ENCODE peak calls at places on chromosomes 6 and 20, in five cellular contexts. K, H, A, S and R are unnamed samples.

GRCh38 chr20:61828891-61829290 is 236.8 kb downstream of the TAF4 start:
- DNase-seq in K (no peak), H (no peak), A (no peak), S (peak), R (no peak)

GRCh38 chr6:149728499-149729234 is 10.8 kb upstream of the LATS1 start:
- DNase-seq in K (no peak), H (no peak), A (no peak), S (no peak), R (no peak)

GRCh38 chr6:90388395-90388794 is 91.8 kb upstream of the BACH2 start:
- DNase-seq in K (no peak), H (no peak), A (no peak), S (no peak), R (no peak)

GRCh38 chr6:2744206-2744771 is 6.4 kb downstream of the MYLK4 start:
- DNase-seq in K (peak), H (no peak), A (no peak), S (peak), R (peak)

GRCh38 chr6:11514672-11515071 is 22.9 kb upstream of the TMEM170B start:
- DNase-seq in K (no peak), H (no peak), A (no peak), S (no peak), R (no peak)

GRCh38 chr6:152632383-152632782 is 4.8 kb downstream of the SYNE1 start:
- DNase-seq in K (no peak), H (no peak), A (no peak), S (no peak), R (no peak)

GRCh38 chr20:20732641-20733040 is 20.2 kb upstream of the RALGAPA2 start:
- DNase-seq in K (no peak), H (no peak), A (no peak), S (no peak), R (no peak)

GRCh38 chr6:35191899-35192298 is 21.9 kb upstream of the SCUBE3 start:
- DNase-seq in K (no peak), H (no peak), A (no peak), S (no peak), R (no peak)

GRCh38 chr20:1935696-1936366 is 40.6 kb downstream of the SIRPA start:
- DNase-seq in K (no peak), H (no peak), A (no peak), S (no peak), R (no peak)

GRCh38 chr6:92364948-92365386 is 1054.4 kb downstream of the EPHA7 start:
- DNase-seq in K (peak), H (no peak), A (no peak), S (no peak), R (no peak)

GRCh38 chr6:149560736-149561135 is 5.4 kb upstream of the GINM1 start:
- DNase-seq in K (no peak), H (peak), A (no peak), S (no peak), R (no peak)

GRCh38 chr6:33912177-33912576 is 108.4 kb upstream of the MLN start:
- DNase-seq in K (no peak), H (no peak), A (no peak), S (peak), R (no peak)

GRCh38 chr6:137882225-137882961 is 15.3 kb downstream of the TNFAIP3 start:
- DNase-seq in K (peak), H (no peak), A (no peak), S (no peak), R (no peak)

GRCh38 chr6:36840471-36841461 is 1.5 kb upstream of the CPNE5 start:
- DNase-seq in K (no peak), H (peak), A (no peak), S (no peak), R (no peak)

GRCh38 chr6:131821408-131821807 is 13.6 kb downstream of the ENPP1 start:
- DNase-seq in K (no peak), H (no peak), A (no peak), S (no peak), R (no peak)

GRCh38 chr6:131822119-131822518 is 14.3 kb downstream of the ENPP1 start:
- DNase-seq in K (no peak), H (no peak), A (no peak), S (no peak), R (no peak)

GRCh38 chr6:131823276-131823902 is 15.6 kb downstream of the ENPP1 start:
- DNase-seq in K (peak), H (no peak), A (no peak), S (no peak), R (no peak)

GRCh38 chr6:131816869-131817268 is 9.0 kb downstream of the ENPP1 start:
- DNase-seq in K (no peak), H (no peak), A (no peak), S (no peak), R (no peak)

GRCh38 chr6:131819507-131820228 is 11.8 kb downstream of the ENPP1 start:
- DNase-seq in K (peak), H (no peak), A (peak), S (no peak), R (peak)
- H3K4me3 ChIP-seq in K (no peak), H (no peak), A (no peak), S (no peak), R (no peak)

GRCh38 chr6:168193816-168194701 is 115.0 kb upstream of the FRMD1 start:
- DNase-seq in K (no peak), H (peak), A (no peak), S (peak), R (no peak)
- TF ChIP-seq CTCF in K (no peak), H (peak), A (no peak), S (no peak), R (peak)

DNA sequence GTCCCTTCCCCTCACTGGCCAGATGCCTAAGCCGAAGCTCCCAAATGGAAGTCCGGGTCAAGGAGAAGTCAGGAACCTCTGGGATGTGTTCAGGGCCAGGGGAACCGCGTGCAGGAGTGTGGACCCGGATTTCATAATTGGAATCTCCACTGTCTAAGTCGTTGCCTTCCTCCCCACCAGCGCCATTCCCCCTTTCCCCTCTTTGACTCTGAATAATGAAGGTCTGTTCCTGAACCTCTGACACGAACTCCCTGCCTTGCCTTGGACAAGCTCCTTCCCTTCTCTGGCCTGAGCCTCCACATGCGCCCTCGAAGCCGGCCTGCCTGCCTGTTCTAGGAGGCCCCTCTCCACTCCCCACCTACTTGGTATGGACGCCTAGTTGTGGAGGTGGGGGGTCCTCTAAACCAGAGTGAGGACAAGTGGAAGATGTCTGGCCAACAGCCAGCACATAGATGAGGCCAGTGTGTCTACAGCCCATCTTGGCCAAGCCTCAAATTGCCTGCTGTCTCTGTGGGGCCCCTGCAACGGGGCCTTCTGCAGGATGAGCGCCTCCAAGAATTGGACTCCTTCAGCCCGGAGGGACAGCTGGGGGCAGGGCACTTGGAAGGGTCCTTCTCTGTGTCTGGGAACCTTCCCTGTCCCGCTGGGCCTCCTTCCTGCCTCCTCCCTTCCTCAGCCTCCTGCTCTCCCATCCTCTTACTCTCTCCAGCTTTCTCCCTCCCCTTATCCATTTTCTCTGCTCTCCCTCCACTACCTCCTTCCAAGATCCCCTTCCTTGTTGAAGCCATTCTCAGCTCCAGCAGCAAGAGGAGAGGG is 1.5 kb downstream of the MDFI start:
- DNase-seq in K (peak), H (no peak), A (no peak), S (peak), R (no peak)
- H3K4me3 ChIP-seq in K (no peak), H (peak), A (no peak), S (no peak), R (no peak)

GRCh38 chr6:43495409-43495941 is 14.7 kb downstream of the LRRC73 start:
- DNase-seq in K (no peak), H (no peak), A (no peak), S (no peak), R (no peak)
- TF ChIP-seq CTCF in K (no peak), H (peak), A (peak), S (no peak), R (peak)

GRCh38 chr20:46343358-46344357 is 35.4 kb upstream of the CDH22 start:
- DNase-seq in K (no peak), H (no peak), A (no peak), S (no peak), R (no peak)
- H3K4me3 ChIP-seq in K (no peak), H (no peak), A (no peak), S (no peak), R (no peak)

DNA sequence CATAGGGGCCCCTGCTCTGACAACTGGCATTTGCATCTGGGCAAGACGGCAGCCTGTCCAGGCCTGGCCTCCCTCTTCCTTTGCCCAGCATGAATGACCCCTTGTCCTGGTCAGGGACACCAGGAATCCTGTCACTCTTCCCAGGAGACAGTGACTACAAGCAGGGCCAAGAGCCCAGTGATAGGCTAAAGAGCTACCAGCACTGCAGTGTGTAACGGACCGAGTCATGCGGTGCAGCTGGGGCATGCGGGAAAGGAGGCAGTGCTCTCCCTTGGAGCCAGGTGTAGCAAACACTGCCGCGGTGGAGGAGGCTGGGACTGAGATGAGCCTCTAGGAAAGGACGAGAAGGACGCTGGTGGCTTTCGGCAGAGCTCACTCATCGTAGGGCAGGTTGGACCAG is 38.7 kb upstream of the DSP start:
- DNase-seq in K (no peak), H (peak), A (no peak), S (no peak), R (no peak)
- TF ChIP-seq CTCF in K (no peak), H (no peak), A (no peak), S (no peak), R (no peak)

GRCh38 chr6:125753937-125754259 is 4.5 kb downstream of the HEY2 start:
- DNase-seq in K (no peak), H (no peak), A (no peak), S (no peak), R (no peak)
- H3K4me3 ChIP-seq in K (no peak), H (no peak), A (no peak), S (no peak), R (no peak)

GRCh38 chr6:72458521-72458920 is 163.3 kb upstream of the KCNQ5 start:
- DNase-seq in K (no peak), H (no peak), A (no peak), S (no peak), R (no peak)
- TF ChIP-seq CTCF in K (no peak), H (no peak), A (no peak), S (no peak), R (no peak)

GRCh38 chr6:6725120-6725833 is 136.8 kb downstream of the LY86 start:
- DNase-seq in K (no peak), H (peak), A (no peak), S (peak), R (no peak)

GRCh38 chr6:6723316-6723715 is 134.8 kb downstream of the LY86 start:
- DNase-seq in K (no peak), H (no peak), A (no peak), S (no peak), R (no peak)

GRCh38 chr6:6724319-6725119 is 136.0 kb downstream of the LY86 start:
- DNase-seq in K (peak), H (peak), A (no peak), S (peak), R (peak)

GRCh38 chr6:6722195-6722594 is 133.7 kb downstream of the LY86 start:
- DNase-seq in K (no peak), H (no peak), A (no peak), S (no peak), R (no peak)

GRCh38 chr6:6723792-6724318 is 135.3 kb downstream of the LY86 start:
- DNase-seq in K (no peak), H (no peak), A (no peak), S (no peak), R (peak)
- H3K4me3 ChIP-seq in K (peak), H (no peak), A (peak), S (peak), R (no peak)

DNA sequence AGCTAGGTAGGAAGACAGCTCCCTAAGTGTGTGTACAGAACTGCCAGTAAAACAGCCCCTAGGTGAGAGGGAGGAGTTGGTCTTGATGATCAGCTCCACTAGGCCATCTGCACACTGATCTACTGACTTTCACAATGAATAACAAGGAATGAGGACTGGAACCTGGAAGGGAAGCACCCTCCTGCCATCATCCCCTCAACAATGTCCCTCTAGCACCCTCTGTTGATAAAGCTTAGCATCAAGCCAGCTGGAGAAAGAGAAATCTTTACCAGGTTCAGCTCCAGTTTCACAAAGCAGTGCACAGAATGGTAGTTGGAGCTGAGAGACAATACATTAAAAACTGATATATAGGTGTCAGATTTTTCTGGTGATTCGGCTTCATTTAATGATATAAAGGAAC is 57.2 kb upstream of the IRAK1BP1 start:
- DNase-seq in K (peak), H (peak), A (peak), S (no peak), R (peak)
- TF ChIP-seq CTCF in K (peak), H (peak), A (peak), S (no peak), R (peak)